ENCODE peak calls at places on chromosomes 7 and 10, in six cellular contexts. E, T, O, Q, S and G are unnamed samples.

GRCh38 chr10:50610364-50610763 is 13.4 kb downstream of the SGMS1 start:
- DNase-seq in O (no peak), Q (no peak), E (peak; percentile 64), T (no peak), S (no peak), G (no peak)

GRCh38 chr10:30747633-30748032 is 118.1 kb upstream of the LYZL2 start:
- DNase-seq in O (peak; percentile 38), T (peak; percentile 86), E (no peak), Q (no peak), S (no peak), G (peak; percentile 20)

GRCh38 chr7:2680792-2681490 is 7.1 kb upstream of the AMZ1 start:
- DNase-seq in S (peak; percentile 88), E (peak; percentile 87), T (peak; percentile 88), Q (peak; percentile 30), O (peak; percentile 53), G (peak; percentile 59)

GRCh38 chr10:99711129-99711719 is 20.7 kb downstream of the COX15 start:
- DNase-seq in E (no peak), Q (peak; percentile 33), S (peak; percentile 59), T (peak; percentile 87), O (peak; percentile 57), G (peak; percentile 71)

GRCh38 chr10:4918236-4918635 is 45.0 kb upstream of the AKR1C1 start:
- DNase-seq in Q (no peak), T (no peak), O (no peak), S (no peak), E (no peak), G (peak; percentile 54)

GRCh38 chr10:13869295-13869664 is 282.5 kb downstream of the PRPF18 start:
- DNase-seq in O (no peak), S (no peak), T (no peak), Q (no peak), E (no peak), G (no peak)

GRCh38 chr7:2979276-2979675 is 64.4 kb downstream of the CARD11 start:
- DNase-seq in S (no peak), T (no peak), Q (no peak), O (no peak), E (no peak), G (no peak)

GRCh38 chr7:22443370-22444180 is 56.4 kb downstream of the STEAP1B start:
- DNase-seq in E (no peak), S (peak; percentile 74), O (peak; percentile 65), T (peak; percentile 17), Q (no peak), G (no peak)

GRCh38 chr10:92689663-92690210 is at the start of gene HHEX:
- DNase-seq in S (peak; percentile 65), E (peak; percentile 62), T (peak; percentile 58), O (no peak), Q (no peak), G (peak; percentile 69)

GRCh38 chr10:22648547-22648961 is 65.8 kb downstream of the PIP4K2A start:
- DNase-seq in E (no peak), T (peak; percentile 71), Q (no peak), S (no peak), O (no peak), G (peak; percentile 16)

GRCh38 chr7:124532166-124532565 is 233.4 kb downstream of the GPR37 start:
- DNase-seq in O (no peak), T (no peak), S (no peak), E (no peak), Q (no peak), G (peak; percentile 29)

GRCh38 chr10:100999742-101000601 is at the start of gene LZTS2:
- DNase-seq in T (peak; percentile 76), S (no peak), E (no peak), Q (no peak), O (no peak), G (peak; percentile 32)

GRCh38 chr10:131851332-131851731 is 49.5 kb upstream of the PPP2R2D start:
- DNase-seq in E (no peak), Q (no peak), T (peak; percentile 12), O (no peak), S (no peak), G (no peak)

GRCh38 chr10:5565671-5566581 is 41.2 kb downstream of the CALML3 start:
- DNase-seq in E (no peak), Q (no peak), T (peak; percentile 91), O (peak; percentile 42), S (no peak), G (peak; percentile 98)

GRCh38 chr7:73918926-73919693 is 58.2 kb downstream of the TMEM270 start:
- DNase-seq in E (no peak), Q (no peak), S (no peak), O (no peak), T (no peak), G (no peak)

GRCh38 chr10:113922787-113923570 is 68.5 kb downstream of the NHLRC2 start:
- DNase-seq in Q (no peak), E (no peak), O (no peak), T (no peak), S (no peak), G (no peak)

GRCh38 chr10:50375051-50375452 is 123.7 kb upstream of the ASAH2 start:
- DNase-seq in S (no peak), T (no peak), Q (no peak), E (no peak), O (no peak), G (peak; percentile 94)

GRCh38 chr7:87510430-87510875 is 35.0 kb upstream of the ABCB4 start:
- DNase-seq in Q (no peak), E (no peak), T (peak; percentile 14), S (no peak), O (no peak), G (no peak)

GRCh38 chr10:56624082-56624481 is 263.0 kb upstream of the ZWINT start:
- DNase-seq in E (no peak), Q (no peak), S (no peak), T (no peak), O (no peak), G (no peak)

GRCh38 chr10:123140164-123140982 is 4.6 kb downstream of the HMX3 start:
- DNase-seq in E (no peak), O (no peak), S (no peak), Q (peak; percentile 26), T (no peak), G (no peak)

GRCh38 chr7:21407806-21408480 is 19.9 kb upstream of the SP4 start:
- DNase-seq in E (no peak), O (no peak), Q (no peak), T (no peak), S (no peak), G (peak; percentile 35)

GRCh38 chr10:25682203-25682950 is 251.7 kb upstream of the MYO3A start:
- DNase-seq in E (no peak), O (peak; percentile 4), S (no peak), T (peak; percentile 58), Q (no peak), G (peak; percentile 18)

GRCh38 chr10:49257626-49258350 is 41.2 kb upstream of the C10orf71 start:
- DNase-seq in T (no peak), O (no peak), S (no peak), Q (no peak), E (no peak), G (no peak)

GRCh38 chr7:124765401-124766352 is at the start of gene GPR37:
- DNase-seq in O (peak; percentile 45), S (peak; percentile 74), Q (peak; percentile 6), T (peak; percentile 44), E (peak; percentile 38), G (peak; percentile 92)

GRCh38 chr10:122551450-122551849 is 9.1 kb upstream of the DMBT1 start:
- DNase-seq in T (no peak), O (no peak), E (no peak), Q (peak; percentile 41), S (no peak), G (no peak)

GRCh38 chr7:32506266-32507054 is 11.2 kb downstream of the AVL9 start:
- DNase-seq in T (peak; percentile 92), S (no peak), Q (no peak), E (no peak), O (peak; percentile 93), G (peak; percentile 93)

DNA sequence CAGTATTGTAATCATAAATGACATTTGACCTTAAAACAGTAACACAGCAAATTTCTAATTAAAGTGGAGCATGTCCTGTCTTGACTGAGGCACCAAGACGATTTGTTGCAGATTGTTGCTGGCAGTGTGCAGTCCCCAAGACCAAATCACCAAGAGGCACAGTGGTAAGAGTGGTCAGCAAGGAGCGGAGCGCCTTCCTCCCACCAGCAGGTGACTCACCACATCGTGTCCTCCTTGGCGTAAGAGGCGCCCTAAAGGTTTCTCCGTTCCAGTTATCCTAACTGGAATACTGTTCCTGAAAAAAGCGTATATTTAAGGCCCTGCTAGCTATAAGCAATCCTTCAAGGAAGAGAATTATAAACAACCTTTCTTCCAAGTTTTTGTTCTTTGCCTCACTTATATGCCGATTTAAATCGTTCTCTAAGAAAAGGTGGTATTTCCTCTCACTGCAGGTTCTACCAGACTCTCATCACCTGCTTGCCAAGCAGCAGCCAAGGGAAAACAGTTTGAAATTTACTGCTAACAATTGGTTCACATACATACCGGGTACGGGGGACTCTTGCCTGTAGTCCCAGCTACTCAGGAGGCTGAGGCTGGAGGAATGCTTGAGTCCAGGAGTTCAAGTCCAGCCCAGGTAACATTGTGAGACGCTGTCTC is 10.7 kb upstream of the REPIN1 start:
- DNase-seq in T (no peak), S (no peak), Q (no peak), O (no peak), E (no peak), G (peak; percentile 30)
- H3K4me3 ChIP-seq in T (no peak overlapping the region), S (no peak overlapping the region), Q (peak overlapping the region; percentile 5), O (no peak overlapping the region), E (no peak overlapping the region), G (no peak overlapping the region)

DNA sequence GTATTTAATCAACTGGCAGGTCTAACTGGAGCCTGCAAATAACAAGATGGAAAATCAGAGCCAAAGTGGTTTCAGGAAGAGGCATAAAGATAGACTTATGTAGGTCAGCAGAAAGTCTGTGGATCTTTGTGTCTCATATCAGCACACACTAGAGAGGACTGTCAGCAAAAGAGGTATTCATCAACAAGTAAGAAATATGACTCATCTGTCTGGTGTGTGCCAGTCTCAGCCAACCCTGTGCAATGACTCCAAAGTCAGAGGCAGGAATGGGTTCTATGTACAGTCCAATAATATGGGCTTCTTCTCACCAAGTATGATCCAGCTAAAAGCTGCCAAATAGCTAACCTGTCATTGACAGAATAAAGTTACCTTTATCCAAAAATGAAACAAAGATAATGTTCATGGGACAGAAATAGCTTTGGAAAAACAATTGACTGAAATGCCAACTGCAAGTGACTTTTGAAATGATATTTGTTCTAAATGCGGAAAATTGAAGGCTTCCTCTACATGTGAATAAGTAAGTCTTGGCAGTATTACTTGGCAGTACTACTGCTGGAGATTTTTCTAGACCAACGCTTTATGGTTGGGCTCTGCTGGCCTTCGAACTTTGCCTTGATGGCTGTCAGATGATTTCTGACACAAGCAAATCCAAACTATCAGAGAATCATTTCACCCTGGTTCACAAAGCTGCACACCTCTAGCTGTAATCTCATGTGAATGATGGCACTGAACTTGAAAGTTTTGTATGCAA is 272.3 kb upstream of the SEMA3C start:
- DNase-seq in O (peak; percentile 63), S (no peak), E (no peak), T (peak; percentile 70), Q (no peak), G (peak; percentile 82)
- H3K4me3 ChIP-seq in O (no peak overlapping the region), S (no peak overlapping the region), E (no peak overlapping the region), T (no peak overlapping the region), Q (no peak overlapping the region), G (no peak overlapping the region)

DNA sequence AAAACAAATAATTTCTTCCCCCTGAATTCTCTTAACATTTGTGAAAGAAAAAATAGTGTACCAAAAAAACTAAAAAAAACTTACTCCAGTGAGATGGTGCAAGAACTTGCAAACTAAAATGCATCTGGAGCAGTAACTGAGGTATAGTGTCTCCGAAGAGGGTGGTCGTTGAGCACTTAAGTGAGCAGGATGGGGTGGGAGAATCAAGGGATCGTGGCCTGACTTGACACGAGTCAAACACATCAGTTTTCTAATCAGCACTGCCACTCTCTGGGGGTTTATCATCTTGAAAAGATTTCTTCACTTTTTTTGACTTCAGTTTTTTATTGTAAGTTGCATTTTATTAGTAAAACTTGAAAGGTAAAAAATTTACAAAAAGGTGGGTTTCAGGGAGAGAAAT is 2.5 kb downstream of the ZNF273 start:
- DNase-seq in S (no peak), O (no peak), T (no peak), E (no peak), Q (no peak), G (no peak)
- H3K4me3 ChIP-seq in S (no peak overlapping the region), O (no peak overlapping the region), T (peak overlapping the region; percentile 63), E (no peak overlapping the region), Q (no peak overlapping the region), G (no peak overlapping the region)

GRCh38 chr10:126569513-126570447 is 100.7 kb downstream of the C10orf90 start:
- DNase-seq in E (no peak), O (peak; percentile 91), T (peak; percentile 93), Q (no peak), S (no peak), G (peak; percentile 62)
- H3K4me3 ChIP-seq in E (no peak overlapping the region), O (peak overlapping the region; percentile 31), T (peak overlapping the region; percentile 60), Q (no peak overlapping the region), S (no peak overlapping the region), G (no peak overlapping the region)